ENCODE peak calls at places on chromosomes 5 and 9, in four cellular contexts. One of them, this sample, is unnamed.

GRCh38 chr9:115643948-115644727 is 509.5 kb upstream of the PAPPA start:
- DNase-seq in sigmoid colon: no peak
- DNase-seq in AG04450: no peak
- DNase-seq in HepG2: no peak
- DNase-seq in this sample: no peak

GRCh38 chr9:15158019-15158418 is 149.0 kb downstream of the TTC39B start:
- DNase-seq in sigmoid colon: no peak
- DNase-seq in AG04450: no peak
- DNase-seq in HepG2: no peak
- DNase-seq in this sample: no peak

GRCh38 chr5:102294996-102295395 is 1.1 kb downstream of the SLCO4C1 start:
- DNase-seq in sigmoid colon: no peak
- DNase-seq in AG04450: no peak
- DNase-seq in HepG2: no peak
- DNase-seq in this sample: no peak

GRCh38 chr5:40691894-40692293 is 12.2 kb downstream of the PTGER4 start:
- DNase-seq in sigmoid colon: no peak
- DNase-seq in AG04450: no peak
- DNase-seq in HepG2: no peak
- DNase-seq in this sample: no peak

GRCh38 chr9:121698627-121699270 is 47.3 kb downstream of the DAB2IP start:
- DNase-seq in sigmoid colon: no peak
- DNase-seq in AG04450: no peak
- DNase-seq in HepG2: no peak
- DNase-seq in this sample: no peak

GRCh38 chr5:81021486-81021885 is 61.3 kb downstream of the RASGRF2 start:
- DNase-seq in sigmoid colon: no peak
- DNase-seq in AG04450: no peak
- DNase-seq in HepG2: no peak
- DNase-seq in this sample: no peak

GRCh38 chr5:177335043-177335700 is 16.3 kb downstream of the LMAN2 start:
- DNase-seq in sigmoid colon: no peak
- DNase-seq in AG04450: no peak
- DNase-seq in HepG2: no peak
- DNase-seq in this sample: no peak

GRCh38 chr5:109611505-109611904 is 78.2 kb upstream of the MAN2A1 start:
- DNase-seq in sigmoid colon: no peak
- DNase-seq in AG04450: no peak
- DNase-seq in HepG2: no peak
- DNase-seq in this sample: no peak

GRCh38 chr5:76314643-76315042 is 88.4 kb upstream of the IQGAP2 start:
- DNase-seq in sigmoid colon: no peak
- DNase-seq in AG04450: no peak
- DNase-seq in HepG2: peak
- DNase-seq in this sample: no peak

GRCh38 chr9:26537211-26537610 is 355.4 kb downstream of the CAAP1 start:
- DNase-seq in sigmoid colon: no peak
- DNase-seq in AG04450: no peak
- DNase-seq in HepG2: no peak
- DNase-seq in this sample: no peak

GRCh38 chr9:93680445-93681315 is 104.3 kb downstream of the PHF2 start:
- DNase-seq in sigmoid colon: peak
- DNase-seq in AG04450: no peak
- DNase-seq in HepG2: no peak
- DNase-seq in this sample: peak

GRCh38 chr5:149317281-149318048 is 27.8 kb upstream of the GRPEL2 start:
- DNase-seq in sigmoid colon: no peak
- DNase-seq in AG04450: peak
- DNase-seq in HepG2: peak
- DNase-seq in this sample: no peak

GRCh38 chr9:131892162-131892707 is 152.4 kb upstream of the RAPGEF1 start:
- DNase-seq in sigmoid colon: no peak
- DNase-seq in AG04450: no peak
- DNase-seq in HepG2: no peak
- DNase-seq in this sample: no peak

GRCh38 chr5:773517-774264 is 10.8 kb downstream of the ZDHHC11B start:
- DNase-seq in sigmoid colon: peak
- DNase-seq in AG04450: no peak
- DNase-seq in HepG2: no peak
- DNase-seq in this sample: no peak

GRCh38 chr5:142617416-142617815 is 68.5 kb downstream of the FGF1 start:
- DNase-seq in sigmoid colon: no peak
- DNase-seq in AG04450: no peak
- DNase-seq in HepG2: no peak
- DNase-seq in this sample: no peak

GRCh38 chr9:110065527-110065926 is 142.4 kb downstream of the C9orf152 start:
- DNase-seq in sigmoid colon: no peak
- DNase-seq in AG04450: no peak
- DNase-seq in HepG2: no peak
- DNase-seq in this sample: no peak

GRCh38 chr5:159510282-159510681 is 180.0 kb upstream of the IL12B start:
- DNase-seq in sigmoid colon: no peak
- DNase-seq in AG04450: peak
- DNase-seq in HepG2: peak
- DNase-seq in this sample: no peak

GRCh38 chr5:103232393-103232999 is 26.1 kb upstream of the MACIR start:
- DNase-seq in sigmoid colon: no peak
- DNase-seq in AG04450: no peak
- DNase-seq in HepG2: peak
- DNase-seq in this sample: no peak

GRCh38 chr5:149959406-149960236 is 937 bp upstream of the SLC26A2 start:
- DNase-seq in sigmoid colon: no peak
- DNase-seq in AG04450: no peak
- DNase-seq in HepG2: no peak
- DNase-seq in this sample: no peak

GRCh38 chr5:56264417-56265025 is 31.4 kb upstream of the ANKRD55 start:
- DNase-seq in sigmoid colon: no peak
- DNase-seq in AG04450: no peak
- DNase-seq in HepG2: peak
- DNase-seq in this sample: no peak

GRCh38 chr9:38047301-38048251 is 21.5 kb downstream of the SHB start:
- DNase-seq in sigmoid colon: peak
- DNase-seq in AG04450: peak
- DNase-seq in HepG2: peak
- DNase-seq in this sample: no peak

GRCh38 chr5:172002310-172002709 is 4.1 kb downstream of the FBXW11 start:
- DNase-seq in sigmoid colon: no peak
- DNase-seq in AG04450: no peak
- DNase-seq in HepG2: peak
- DNase-seq in this sample: no peak

GRCh38 chr5:35182541-35183242 is 47.6 kb downstream of the PRLR start:
- DNase-seq in sigmoid colon: no peak
- DNase-seq in AG04450: no peak
- DNase-seq in HepG2: no peak
- DNase-seq in this sample: no peak

GRCh38 chr9:14314929-14315753 is 1.2 kb upstream of the NFIB start:
- DNase-seq in sigmoid colon: peak
- DNase-seq in AG04450: no peak
- DNase-seq in HepG2: peak
- DNase-seq in this sample: no peak

GRCh38 chr9:87698069-87698809 is 27.7 kb upstream of the CTSL start:
- DNase-seq in sigmoid colon: no peak
- DNase-seq in AG04450: no peak
- DNase-seq in HepG2: no peak
- DNase-seq in this sample: no peak

GRCh38 chr9:34928921-34929320 is 29.2 kb upstream of the PHF24 start:
- DNase-seq in sigmoid colon: no peak
- DNase-seq in AG04450: no peak
- DNase-seq in HepG2: peak
- DNase-seq in this sample: no peak

GRCh38 chr5:115813719-115814118 is 2.7 kb downstream of the CDO1 start:
- DNase-seq in sigmoid colon: no peak
- DNase-seq in AG04450: no peak
- DNase-seq in HepG2: no peak
- DNase-seq in this sample: no peak

GRCh38 chr5:66933066-66933465 is 263.5 kb downstream of the CD180 start:
- DNase-seq in sigmoid colon: no peak
- DNase-seq in AG04450: peak
- DNase-seq in HepG2: no peak
- DNase-seq in this sample: no peak

GRCh38 chr9:135137398-135137832 is 49.9 kb downstream of the OLFM1 start:
- DNase-seq in sigmoid colon: no peak
- DNase-seq in AG04450: no peak
- DNase-seq in HepG2: no peak
- DNase-seq in this sample: no peak

GRCh38 chr9:3502560-3503398 is 23.0 kb downstream of the RFX3 start:
- DNase-seq in sigmoid colon: no peak
- DNase-seq in AG04450: no peak
- DNase-seq in HepG2: no peak
- DNase-seq in this sample: no peak

GRCh38 chr9:137457406-137458193 is 1.5 kb downstream of the NSMF start:
- DNase-seq in sigmoid colon: no peak
- DNase-seq in AG04450: no peak
- DNase-seq in HepG2: no peak
- DNase-seq in this sample: no peak

GRCh38 chr5:68137451-68138190 is 77.9 kb upstream of the PIK3R1 start:
- DNase-seq in sigmoid colon: no peak
- DNase-seq in AG04450: no peak
- DNase-seq in HepG2: no peak
- DNase-seq in this sample: no peak

GRCh38 chr9:130837002-130837511 is 2.0 kb downstream of the ABL1 start:
- DNase-seq in sigmoid colon: no peak
- DNase-seq in AG04450: no peak
- DNase-seq in HepG2: peak
- DNase-seq in this sample: no peak

GRCh38 chr5:36875051-36875788 is 1.3 kb upstream of the NIPBL start:
- DNase-seq in sigmoid colon: peak
- DNase-seq in AG04450: no peak
- DNase-seq in HepG2: peak
- DNase-seq in this sample: no peak

GRCh38 chr9:113634597-113635515 is 171.3 kb downstream of the RGS3 start:
- DNase-seq in sigmoid colon: peak
- DNase-seq in AG04450: no peak
- DNase-seq in HepG2: peak
- DNase-seq in this sample: no peak

GRCh38 chr9:136980669-136981478 is 1.9 kb upstream of the LCNL1 start:
- DNase-seq in sigmoid colon: no peak
- DNase-seq in AG04450: no peak
- DNase-seq in HepG2: no peak
- DNase-seq in this sample: no peak

GRCh38 chr5:146447734-146448380 is 724 bp downstream of the TCERG1 start:
- DNase-seq in sigmoid colon: no peak
- DNase-seq in AG04450: no peak
- DNase-seq in HepG2: peak
- DNase-seq in this sample: no peak

GRCh38 chr5:146446861-146447733 is at the start of gene TCERG1:
- DNase-seq in sigmoid colon: peak
- DNase-seq in AG04450: peak
- DNase-seq in HepG2: peak
- DNase-seq in this sample: peak

GRCh38 chr5:146448783-146449519 is 1.8 kb downstream of the TCERG1 start:
- DNase-seq in sigmoid colon: no peak
- DNase-seq in AG04450: no peak
- DNase-seq in HepG2: no peak
- DNase-seq in this sample: no peak

GRCh38 chr5:146451411-146451810 is 4.3 kb downstream of the TCERG1 start:
- DNase-seq in sigmoid colon: no peak
- DNase-seq in AG04450: no peak
- DNase-seq in HepG2: no peak
- DNase-seq in this sample: no peak
- TF ChIP-seq CTCF in sigmoid colon: no peak
- TF ChIP-seq CTCF in AG04450: peak
- TF ChIP-seq CTCF in HepG2: peak
- TF ChIP-seq CTCF in this sample: no peak

DNA sequence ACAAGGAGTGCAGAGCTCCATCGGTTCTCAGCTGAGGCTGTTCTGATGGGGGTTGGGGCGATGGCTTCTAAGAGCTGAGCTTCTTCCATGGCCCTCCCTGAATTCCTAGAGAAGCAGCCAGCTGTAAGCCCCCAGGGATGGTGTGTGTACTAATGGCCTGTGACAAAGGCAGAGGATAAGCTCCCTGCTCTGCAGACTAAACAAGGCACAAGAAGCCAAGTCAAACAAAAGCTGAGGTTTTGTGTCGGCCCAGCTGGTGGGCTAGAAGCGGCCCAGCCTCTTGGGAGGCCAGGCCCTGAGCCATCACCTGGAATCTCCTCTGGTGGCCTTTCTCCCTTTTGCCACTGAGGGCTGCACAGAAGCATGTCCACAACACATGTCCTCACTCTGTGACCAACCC is 75.0 kb upstream of the XPA start:
- DNase-seq in sigmoid colon: no peak
- DNase-seq in AG04450: no peak
- DNase-seq in HepG2: no peak
- DNase-seq in this sample: no peak
- TF ChIP-seq CTCF in sigmoid colon: no peak
- TF ChIP-seq CTCF in AG04450: no peak
- TF ChIP-seq CTCF in HepG2: no peak
- TF ChIP-seq CTCF in this sample: no peak

GRCh38 chr5:179266291-179267070 is 78.8 kb downstream of the ADAMTS2 start:
- DNase-seq in sigmoid colon: peak
- DNase-seq in AG04450: no peak
- DNase-seq in HepG2: no peak
- DNase-seq in this sample: peak

GRCh38 chr5:179268399-179268952 is 76.8 kb downstream of the ADAMTS2 start:
- DNase-seq in sigmoid colon: no peak
- DNase-seq in AG04450: no peak
- DNase-seq in HepG2: peak
- DNase-seq in this sample: peak

GRCh38 chr5:179267671-179268071 is 77.6 kb downstream of the ADAMTS2 start:
- DNase-seq in sigmoid colon: peak
- DNase-seq in AG04450: no peak
- DNase-seq in HepG2: no peak
- DNase-seq in this sample: peak

GRCh38 chr5:179265529-179266290 is 79.6 kb downstream of the ADAMTS2 start:
- DNase-seq in sigmoid colon: peak
- DNase-seq in AG04450: peak
- DNase-seq in HepG2: no peak
- DNase-seq in this sample: peak

DNA sequence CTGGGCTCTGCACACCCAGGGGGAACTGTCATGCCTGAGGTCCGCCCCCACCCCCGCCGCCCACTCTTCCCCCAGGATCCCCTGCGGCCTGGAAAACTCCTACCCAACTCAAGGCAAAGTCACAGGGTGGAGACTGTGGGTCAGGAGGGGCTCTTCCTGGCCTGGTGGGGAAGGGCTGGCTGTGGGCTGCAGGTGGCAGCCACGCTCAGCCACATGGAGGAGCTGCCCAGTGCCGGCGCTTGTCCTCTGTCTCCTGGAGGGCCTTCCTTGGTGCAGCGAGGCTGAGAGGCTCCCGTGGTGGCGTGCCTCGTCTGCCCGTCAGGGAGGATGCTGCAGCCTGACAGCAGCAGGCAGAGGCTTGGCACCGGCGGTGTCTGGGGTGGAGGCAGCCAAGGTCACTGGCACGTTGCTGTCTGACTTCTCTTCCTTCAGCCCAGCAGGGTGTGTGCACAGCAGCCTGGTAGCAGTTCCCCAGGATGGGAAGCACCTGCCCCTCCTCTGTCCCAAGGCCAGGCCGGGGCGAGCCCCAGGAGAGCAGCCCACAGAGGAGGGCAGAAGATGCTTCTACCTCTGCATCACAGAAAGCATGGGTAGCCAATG is 78.1 kb downstream of the ADAMTS2 start:
- DNase-seq in sigmoid colon: peak
- DNase-seq in AG04450: no peak
- DNase-seq in HepG2: no peak
- DNase-seq in this sample: peak
- TF ChIP-seq CTCF in sigmoid colon: no peak
- TF ChIP-seq CTCF in AG04450: no peak
- TF ChIP-seq CTCF in HepG2: peak
- TF ChIP-seq CTCF in this sample: no peak

GRCh38 chr5:33299621-33300208 is 141.1 kb upstream of the TARS1 start:
- DNase-seq in sigmoid colon: no peak
- DNase-seq in AG04450: peak
- DNase-seq in HepG2: no peak
- DNase-seq in this sample: no peak
- TF ChIP-seq CTCF in sigmoid colon: peak
- TF ChIP-seq CTCF in AG04450: peak
- TF ChIP-seq CTCF in HepG2: peak
- TF ChIP-seq CTCF in this sample: no peak